ENCODE peak calls at places on chromosome 19, in eight cellular contexts. E, C, X, D, J, Y, Q and Z are unnamed samples.

GRCh38 chr19:18542936-18543813 is at the start of gene FKBP8:
- DNase-seq in E (peak; percentile 71), D (peak; percentile 95), Y (peak; percentile 91), J (peak; percentile 94), C (peak; percentile 99), Q (peak; percentile 88), X (peak; percentile 93), Z (peak; percentile 98)

GRCh38 chr19:42279148-42279901 is 10.3 kb downstream of the CIC start:
- DNase-seq in Q (no peak), X (no peak), C (no peak), D (no peak), Y (no peak), E (no peak), J (no peak), Z (peak; percentile 58)

GRCh38 chr19:33402421-33403220 is 29.1 kb downstream of the CEBPG start:
- DNase-seq in C (no peak), Y (no peak), X (no peak), E (no peak), Q (no peak), J (no peak), D (no peak), Z (no peak)

GRCh38 chr19:37931941-37932655 is 25.1 kb downstream of the SIPA1L3 start:
- DNase-seq in J (peak; percentile 63), Y (peak; percentile 92), D (no peak), X (peak; percentile 50), Q (peak; percentile 95), C (peak; percentile 63), E (peak; percentile 90), Z (no peak)

GRCh38 chr19:28468701-28469459 is 744.1 kb downstream of the UQCRFS1 start:
- DNase-seq in E (no peak), X (peak; percentile 18), J (no peak), D (peak; percentile 22), C (peak; percentile 58), Y (peak; percentile 1), Q (no peak), Z (no peak)

GRCh38 chr19:1087813-1088418 is 7.3 kb downstream of the POLR2E start:
- DNase-seq in J (no peak), Y (no peak), D (no peak), X (no peak), E (no peak), Q (no peak), C (no peak), Z (no peak)

GRCh38 chr19:49333426-49334288 is 1.5 kb upstream of the CD37 start:
- DNase-seq in C (no peak), E (no peak), Q (no peak), Y (no peak), D (peak; percentile 70), X (no peak), J (no peak), Z (peak; percentile 89)

GRCh38 chr19:55712804-55713631 is 25.2 kb downstream of the NLRP9 start:
- DNase-seq in E (no peak), C (no peak), Q (no peak), D (no peak), X (no peak), J (no peak), Y (no peak), Z (no peak)

GRCh38 chr19:50658438-50659317 is 9.4 kb downstream of the C19orf81 start:
- DNase-seq in Q (peak; percentile 60), E (no peak), J (peak; percentile 51), X (peak; percentile 82), Y (peak; percentile 92), C (peak; percentile 97), D (peak; percentile 68), Z (peak; percentile 76)

GRCh38 chr19:47619763-47620162 is 10.8 kb downstream of the BICRA start:
- DNase-seq in E (no peak), J (no peak), Q (no peak), Y (no peak), X (no peak), C (no peak), D (no peak), Z (no peak)

GRCh38 chr19:35045667-35046300 is 4.3 kb downstream of the HPN start:
- DNase-seq in Q (no peak), D (no peak), C (peak; percentile 64), E (no peak), X (peak; percentile 51), Y (peak; percentile 24), J (peak; percentile 36), Z (peak; percentile 70)

GRCh38 chr19:6693681-6694080 is 23.7 kb upstream of the TNFSF14 start:
- DNase-seq in C (no peak), J (no peak), D (no peak), Y (no peak), E (no peak), Q (no peak), X (no peak), Z (no peak)